ENCODE peak calls at places on chromosome 14, in eight cellular contexts. One of them, this sample, is unnamed.

GRCh38 chr14:89473979-89474378 is 56.9 kb upstream of the FOXN3 start:
- DNase-seq in stimulated activated CD8-positive, alpha-beta memory T cell treated with anti-CD3 and anti-CD28 coated beads, Interleukin-4, amount 100 ng/mL, for 24 hours: no peak
- DNase-seq in hypothalamus: no peak
- DNase-seq in astrocyte of the spinal cord: peak
- DNase-seq in SJCRH30: no peak
- DNase-seq in iPS-NIHi11: no peak
- DNase-seq in T-cell: no peak
- DNase-seq in NCI-H1930: no peak
- DNase-seq in this sample: no peak

GRCh38 chr14:78253986-78254385 is 83.8 kb downstream of the NRXN3 start:
- DNase-seq in stimulated activated CD8-positive, alpha-beta memory T cell treated with anti-CD3 and anti-CD28 coated beads, Interleukin-4, amount 100 ng/mL, for 24 hours: no peak
- DNase-seq in hypothalamus: no peak
- DNase-seq in astrocyte of the spinal cord: peak
- DNase-seq in SJCRH30: no peak
- DNase-seq in iPS-NIHi11: no peak
- DNase-seq in T-cell: no peak
- DNase-seq in NCI-H1930: no peak
- DNase-seq in this sample: no peak

GRCh38 chr14:54565236-54566151 is 1.4 kb upstream of the SAMD4A start:
- DNase-seq in stimulated activated CD8-positive, alpha-beta memory T cell treated with anti-CD3 and anti-CD28 coated beads, Interleukin-4, amount 100 ng/mL, for 24 hours: no peak
- DNase-seq in hypothalamus: peak
- DNase-seq in astrocyte of the spinal cord: peak
- DNase-seq in SJCRH30: peak
- DNase-seq in iPS-NIHi11: peak
- DNase-seq in T-cell: peak
- DNase-seq in NCI-H1930: peak
- DNase-seq in this sample: peak

GRCh38 chr14:37122288-37122687 is 50.1 kb downstream of the SLC25A21 start:
- DNase-seq in stimulated activated CD8-positive, alpha-beta memory T cell treated with anti-CD3 and anti-CD28 coated beads, Interleukin-4, amount 100 ng/mL, for 24 hours: no peak
- DNase-seq in hypothalamus: no peak
- DNase-seq in astrocyte of the spinal cord: peak
- DNase-seq in SJCRH30: no peak
- DNase-seq in iPS-NIHi11: peak
- DNase-seq in T-cell: no peak
- DNase-seq in NCI-H1930: no peak
- DNase-seq in this sample: peak

GRCh38 chr14:65229431-65230286 is 127.3 kb upstream of the MAX start:
- DNase-seq in stimulated activated CD8-positive, alpha-beta memory T cell treated with anti-CD3 and anti-CD28 coated beads, Interleukin-4, amount 100 ng/mL, for 24 hours: no peak
- DNase-seq in hypothalamus: peak
- DNase-seq in astrocyte of the spinal cord: peak
- DNase-seq in SJCRH30: peak
- DNase-seq in iPS-NIHi11: peak
- DNase-seq in T-cell: peak
- DNase-seq in NCI-H1930: no peak
- DNase-seq in this sample: peak

GRCh38 chr14:32620724-32621123 is 291.6 kb downstream of the AKAP6 start:
- DNase-seq in stimulated activated CD8-positive, alpha-beta memory T cell treated with anti-CD3 and anti-CD28 coated beads, Interleukin-4, amount 100 ng/mL, for 24 hours: no peak
- DNase-seq in hypothalamus: no peak
- DNase-seq in astrocyte of the spinal cord: no peak
- DNase-seq in SJCRH30: no peak
- DNase-seq in iPS-NIHi11: no peak
- DNase-seq in T-cell: no peak
- DNase-seq in NCI-H1930: no peak
- DNase-seq in this sample: no peak

GRCh38 chr14:100132161-100132902 is 27.1 kb downstream of the DEGS2 start:
- DNase-seq in stimulated activated CD8-positive, alpha-beta memory T cell treated with anti-CD3 and anti-CD28 coated beads, Interleukin-4, amount 100 ng/mL, for 24 hours: no peak
- DNase-seq in hypothalamus: no peak
- DNase-seq in astrocyte of the spinal cord: peak
- DNase-seq in SJCRH30: no peak
- DNase-seq in iPS-NIHi11: no peak
- DNase-seq in T-cell: no peak
- DNase-seq in NCI-H1930: no peak
- DNase-seq in this sample: no peak

GRCh38 chr14:35378638-35379568 is 25.6 kb downstream of the NFKBIA start:
- DNase-seq in stimulated activated CD8-positive, alpha-beta memory T cell treated with anti-CD3 and anti-CD28 coated beads, Interleukin-4, amount 100 ng/mL, for 24 hours: no peak
- DNase-seq in hypothalamus: no peak
- DNase-seq in astrocyte of the spinal cord: no peak
- DNase-seq in SJCRH30: no peak
- DNase-seq in iPS-NIHi11: no peak
- DNase-seq in T-cell: no peak
- DNase-seq in NCI-H1930: no peak
- DNase-seq in this sample: no peak

GRCh38 chr14:93042968-93043940 is 72.5 kb downstream of the ITPK1 start:
- DNase-seq in stimulated activated CD8-positive, alpha-beta memory T cell treated with anti-CD3 and anti-CD28 coated beads, Interleukin-4, amount 100 ng/mL, for 24 hours: no peak
- DNase-seq in hypothalamus: no peak
- DNase-seq in astrocyte of the spinal cord: peak
- DNase-seq in SJCRH30: peak
- DNase-seq in iPS-NIHi11: peak
- DNase-seq in T-cell: no peak
- DNase-seq in NCI-H1930: no peak
- DNase-seq in this sample: no peak

GRCh38 chr14:99081880-99082279 is 190.1 kb downstream of the BCL11B start:
- DNase-seq in stimulated activated CD8-positive, alpha-beta memory T cell treated with anti-CD3 and anti-CD28 coated beads, Interleukin-4, amount 100 ng/mL, for 24 hours: no peak
- DNase-seq in hypothalamus: no peak
- DNase-seq in astrocyte of the spinal cord: no peak
- DNase-seq in SJCRH30: no peak
- DNase-seq in iPS-NIHi11: no peak
- DNase-seq in T-cell: no peak
- DNase-seq in NCI-H1930: no peak
- DNase-seq in this sample: no peak

GRCh38 chr14:24798911-24799310 is 164.9 kb upstream of the GZMB start:
- DNase-seq in stimulated activated CD8-positive, alpha-beta memory T cell treated with anti-CD3 and anti-CD28 coated beads, Interleukin-4, amount 100 ng/mL, for 24 hours: no peak
- DNase-seq in hypothalamus: no peak
- DNase-seq in astrocyte of the spinal cord: no peak
- DNase-seq in SJCRH30: no peak
- DNase-seq in iPS-NIHi11: no peak
- DNase-seq in T-cell: no peak
- DNase-seq in NCI-H1930: no peak
- DNase-seq in this sample: peak

GRCh38 chr14:105091335-105092123 is 26.3 kb upstream of the GPR132 start:
- DNase-seq in stimulated activated CD8-positive, alpha-beta memory T cell treated with anti-CD3 and anti-CD28 coated beads, Interleukin-4, amount 100 ng/mL, for 24 hours: no peak
- DNase-seq in hypothalamus: no peak
- DNase-seq in astrocyte of the spinal cord: no peak
- DNase-seq in SJCRH30: no peak
- DNase-seq in iPS-NIHi11: no peak
- DNase-seq in T-cell: no peak
- DNase-seq in NCI-H1930: no peak
- DNase-seq in this sample: no peak

GRCh38 chr14:30966415-30967363 is 58.8 kb upstream of the AP4S1 start:
- DNase-seq in stimulated activated CD8-positive, alpha-beta memory T cell treated with anti-CD3 and anti-CD28 coated beads, Interleukin-4, amount 100 ng/mL, for 24 hours: no peak
- DNase-seq in hypothalamus: no peak
- DNase-seq in astrocyte of the spinal cord: peak
- DNase-seq in SJCRH30: peak
- DNase-seq in iPS-NIHi11: no peak
- DNase-seq in T-cell: no peak
- DNase-seq in NCI-H1930: no peak
- DNase-seq in this sample: no peak

GRCh38 chr14:38618514-38618913 is 362.6 kb upstream of the CLEC14A start:
- DNase-seq in stimulated activated CD8-positive, alpha-beta memory T cell treated with anti-CD3 and anti-CD28 coated beads, Interleukin-4, amount 100 ng/mL, for 24 hours: no peak
- DNase-seq in hypothalamus: no peak
- DNase-seq in astrocyte of the spinal cord: no peak
- DNase-seq in SJCRH30: peak
- DNase-seq in iPS-NIHi11: no peak
- DNase-seq in T-cell: no peak
- DNase-seq in NCI-H1930: no peak
- DNase-seq in this sample: peak

This sample was measured in GM23338.